ENCODE peak calls at places on chromosomes 16 and 17, in four cellular contexts. C, U, L and S are unnamed samples.
A peak's percentile ranks its signal among the peaks of the same experiment; 100 is the strongest.

GRCh38 chr16:30987581-30988190 is 2.7 kb downstream of the HSD3B7 start:
- DNase-seq in L (no peak), C (no peak), U (no peak), S (no peak)

GRCh38 chr17:2883544-2884203 is 87.4 kb downstream of the RAP1GAP2 start:
- DNase-seq in U (peak; percentile 80), L (no peak), C (no peak), S (no peak)

GRCh38 chr17:9611557-9611956 is 33.8 kb upstream of the USP43 start:
- DNase-seq in L (no peak), C (no peak), U (no peak), S (no peak)

GRCh38 chr16:14658063-14658462 is 25.3 kb downstream of the BFAR start:
- DNase-seq in U (no peak), L (no peak), C (no peak), S (no peak)

GRCh38 chr17:49223517-49224197 is 6.9 kb downstream of the PHOSPHO1 start:
- DNase-seq in U (peak; percentile 50), C (peak; percentile 77), L (peak; percentile 67), S (peak; percentile 84)

GRCh38 chr17:9729034-9729650 is 62.2 kb downstream of the DHRS7C start:
- DNase-seq in C (peak; percentile 56), U (peak; percentile 61), L (peak; percentile 70), S (no peak)

GRCh38 chr16:54632821-54633220 is 297.8 kb upstream of the IRX5 start:
- DNase-seq in C (no peak), L (no peak), U (no peak), S (no peak)

GRCh38 chr17:17090642-17091103 is 48.4 kb downstream of the MPRIP start:
- DNase-seq in L (no peak), C (no peak), U (no peak), S (no peak)

GRCh38 chr16:67919618-67920210 is 11.9 kb downstream of the CTRL start:
- DNase-seq in C (no peak), L (no peak), U (peak; percentile 52), S (no peak)

GRCh38 chr17:411416-412120 is 59.0 kb upstream of the RPH3AL start:
- DNase-seq in U (peak; percentile 12), C (no peak), L (no peak), S (no peak)

GRCh38 chr16:56911771-56912541 is 20.0 kb upstream of the HERPUD1 start:
- DNase-seq in L (peak; percentile 37), C (peak; percentile 44), U (peak; percentile 35), S (no peak)

GRCh38 chr17:66343531-66344078 is 41.2 kb downstream of the PRKCA start:
- DNase-seq in C (no peak), U (no peak), L (no peak), S (no peak)

GRCh38 chr16:1089822-1090619 is 6.0 kb downstream of the C1QTNF8 start:
- DNase-seq in C (no peak), U (no peak), L (no peak), S (peak; percentile 94)

GRCh38 chr16:11034005-11034404 is 89.6 kb downstream of the CLEC16A start:
- DNase-seq in U (peak; percentile 93), L (peak; percentile 87), C (no peak), S (no peak)

GRCh38 chr16:89619880-89620279 is 6.4 kb downstream of the DPEP1 start:
- DNase-seq in U (no peak), C (peak; percentile 53), L (peak; percentile 61), S (peak; percentile 91)

GRCh38 chr16:50627419-50627818 is 53.7 kb downstream of the SNX20 start:
- DNase-seq in C (peak; percentile 58), U (peak; percentile 18), L (peak; percentile 10), S (peak; percentile 39)

GRCh38 chr16:83952587-83952939 is 477 bp upstream of the OSGIN1 start:
- DNase-seq in L (no peak), U (no peak), C (no peak), S (no peak)

GRCh38 chr17:13415877-13416416 is 185.8 kb downstream of the HS3ST3A1 start:
- DNase-seq in L (peak; percentile 51), U (peak; percentile 93), C (no peak), S (no peak)

GRCh38 chr17:7393613-7394451 is 493 bp downstream of the PLSCR3 start:
- DNase-seq in C (peak; percentile 85), U (peak; percentile 59), L (peak; percentile 55), S (peak; percentile 79)

GRCh38 chr17:81422776-81423697 is 27.8 kb downstream of the BAHCC1 start:
- DNase-seq in L (peak; percentile 97), C (peak; percentile 66), U (peak; percentile 98), S (peak; percentile 96)

GRCh38 chr16:70700101-70701020 is 14.5 kb upstream of the MTSS2 start:
- DNase-seq in C (no peak), L (no peak), U (no peak), S (no peak)

GRCh38 chr16:88449267-88449561 is 3.9 kb upstream of the ZFPM1 start:
- DNase-seq in L (no peak), C (no peak), U (peak; percentile 30), S (no peak)

GRCh38 chr17:61619493-61619892 is 28.5 kb upstream of the NACA2 start:
- DNase-seq in C (no peak), L (no peak), U (peak; percentile 8), S (no peak)

GRCh38 chr16:56589141-56590039 is at the start of gene MT3:
- DNase-seq in L (peak; percentile 59), U (peak; percentile 53), C (peak; percentile 85), S (no peak)

GRCh38 chr17:61002316-61002736 is 324.7 kb downstream of the BCAS3 start:
- DNase-seq in L (peak; percentile 89), C (peak; percentile 51), U (peak; percentile 78), S (no peak)

GRCh38 chr17:45277992-45278391 is 16.1 kb upstream of the SPATA32 start:
- DNase-seq in C (no peak), U (peak; percentile 43), L (peak; percentile 15), S (peak; percentile 53)

GRCh38 chr16:65111306-65111705 is 10.6 kb downstream of the CDH11 start:
- DNase-seq in L (no peak), U (no peak), C (no peak), S (no peak)

GRCh38 chr16:31219154-31219741 is 2.3 kb upstream of the PYDC1 start:
- DNase-seq in U (no peak), L (no peak), C (no peak), S (no peak)

GRCh38 chr17:19958023-19958422 is 19.6 kb downstream of the AKAP10 start:
- DNase-seq in C (peak; percentile 31), L (peak; percentile 88), U (peak; percentile 80), S (no peak)

GRCh38 chr16:1825381-1825863 is 1.2 kb downstream of the HAGH start:
- DNase-seq in L (no peak), C (no peak), U (no peak), S (no peak)

DNA sequence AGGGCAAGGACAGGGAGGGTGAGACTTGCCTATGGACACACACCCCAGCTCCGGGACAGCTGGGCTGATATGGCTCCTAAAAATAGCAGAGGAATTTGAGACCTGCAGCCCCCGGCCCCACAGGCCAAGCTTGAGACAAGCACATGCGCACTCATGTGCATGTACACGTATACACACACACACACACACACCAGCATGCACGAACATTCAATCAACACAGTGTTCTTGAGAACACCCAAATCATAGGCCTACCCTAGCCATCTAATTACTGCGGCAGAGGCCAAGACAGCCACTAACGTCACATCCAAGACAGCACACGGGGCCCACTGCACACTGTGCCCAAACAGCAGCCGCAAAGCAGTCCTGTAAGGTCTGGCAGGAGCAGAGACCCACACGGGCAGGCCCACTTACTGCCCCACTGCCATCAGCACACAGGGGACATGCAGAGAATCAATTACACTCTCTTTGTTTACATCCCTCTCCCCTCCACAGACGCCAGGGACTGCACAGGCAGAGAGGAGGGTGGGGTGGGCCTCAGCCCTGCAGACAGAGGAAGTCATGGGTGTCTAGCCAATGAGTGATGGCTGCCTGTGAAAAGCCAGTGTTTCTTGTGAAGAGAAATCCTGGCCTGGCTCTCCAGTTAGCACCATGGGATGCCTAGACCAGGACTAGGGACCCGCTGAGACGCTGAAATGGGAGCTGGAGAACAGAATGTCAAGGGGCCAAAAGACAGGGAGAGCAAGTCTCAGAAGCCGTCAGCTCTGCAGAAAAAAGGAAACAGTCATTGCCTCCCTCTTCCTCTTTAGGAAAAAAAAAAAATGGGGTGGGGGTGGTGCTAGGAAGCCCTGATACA is 39.3 kb downstream of the MYO18A start:
- DNase-seq in C (peak; percentile 42), L (no peak), U (no peak), S (peak; percentile 68)
- H3K4me1 ChIP-seq in C (peaks cover 41% of the 10 kb centered on the region), L (peaks cover 48% of the 10 kb centered on the region), U (peaks cover 54% of the 10 kb centered on the region), S (peaks cover 33% of the 10 kb centered on the region)

DNA sequence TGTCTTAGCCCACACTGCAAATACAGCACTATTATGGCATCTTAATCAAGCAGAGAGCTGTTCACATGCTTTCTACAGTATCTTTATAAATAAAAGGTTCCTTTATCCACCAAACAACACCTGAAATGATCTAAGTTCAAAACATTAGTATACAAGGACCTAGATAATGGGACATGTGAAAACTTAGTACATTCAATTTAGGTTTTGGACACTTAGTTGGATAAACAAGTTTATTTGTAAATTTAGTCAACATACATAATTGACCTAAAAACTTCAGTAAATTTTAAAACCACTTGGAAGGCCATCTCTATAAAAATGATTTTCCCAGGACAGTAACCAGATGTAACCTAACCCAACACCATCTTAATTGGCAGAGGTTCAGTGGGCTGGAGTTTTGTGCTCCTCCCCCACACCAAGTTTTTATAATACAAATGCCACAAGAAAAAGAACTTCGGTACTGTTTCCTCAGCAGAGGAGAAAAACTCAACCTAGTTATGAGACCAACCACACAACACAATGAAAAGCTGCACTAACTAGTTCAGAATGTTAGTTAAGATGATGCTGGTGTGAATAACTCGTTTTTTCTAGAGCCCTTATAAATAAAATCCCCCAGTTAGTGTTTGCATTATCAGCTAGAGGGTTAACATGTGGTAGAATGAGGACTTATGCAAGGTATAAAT is 7.2 kb upstream of the UNK start:
- DNase-seq in L (peak; percentile 32), C (no peak), U (peak; percentile 41), S (no peak)
- H3K9ac ChIP-seq in L (peak overlapping the region; percentile 98), C (no peak overlapping the region), U (peak overlapping the region; percentile 91), S (peak overlapping the region; percentile 56)

DNA sequence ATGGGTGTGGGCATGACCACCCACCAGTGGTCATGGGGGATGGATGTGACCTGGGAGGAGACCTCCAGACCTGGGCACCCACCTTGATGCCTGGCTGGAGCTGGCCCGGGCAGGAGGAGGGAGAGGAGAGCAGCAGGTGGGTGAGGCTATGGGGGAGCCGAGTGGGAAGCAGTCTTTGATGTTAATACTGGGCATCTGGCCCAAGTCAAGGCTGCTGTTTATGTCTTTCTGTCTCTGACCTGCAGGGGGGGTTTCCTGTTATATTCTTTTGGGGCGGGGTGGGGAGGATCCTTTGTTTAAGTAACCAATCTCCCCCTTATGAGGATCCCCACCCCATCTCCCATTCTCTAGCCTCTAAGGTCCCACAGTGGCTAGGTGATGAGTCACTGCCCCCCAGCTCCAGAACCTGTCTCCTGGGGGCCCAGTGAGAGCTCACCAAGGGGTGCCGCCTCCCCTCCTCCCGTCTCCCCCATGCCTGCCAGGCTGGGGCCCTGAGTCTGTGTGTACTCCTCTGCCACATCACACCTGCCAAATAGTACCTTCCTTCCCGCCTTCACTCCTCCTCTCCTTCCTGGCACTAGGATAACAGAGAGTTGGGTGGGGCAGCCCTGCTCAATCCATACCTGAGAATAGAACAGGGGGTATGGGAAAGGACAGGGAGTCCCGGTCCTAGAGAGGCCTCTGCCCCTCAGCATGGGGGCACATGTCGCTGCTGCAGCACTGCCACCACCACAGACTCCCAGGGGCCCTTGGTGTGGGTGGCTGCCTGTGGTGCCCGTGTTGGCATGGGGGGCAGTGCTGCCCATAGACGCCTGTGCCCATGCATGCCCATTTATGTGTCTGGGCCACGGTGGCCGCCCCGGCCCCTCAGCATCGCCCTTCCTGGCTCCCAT is 7.2 kb downstream of the THRA start:
- DNase-seq in L (peak; percentile 47), C (no peak), U (peak; percentile 74), S (peak; percentile 82)
- H3K4me3 ChIP-seq in L (peak overlapping the region; percentile 72), C (no peak overlapping the region), U (peak overlapping the region; percentile 75), S (no peak overlapping the region)

DNA sequence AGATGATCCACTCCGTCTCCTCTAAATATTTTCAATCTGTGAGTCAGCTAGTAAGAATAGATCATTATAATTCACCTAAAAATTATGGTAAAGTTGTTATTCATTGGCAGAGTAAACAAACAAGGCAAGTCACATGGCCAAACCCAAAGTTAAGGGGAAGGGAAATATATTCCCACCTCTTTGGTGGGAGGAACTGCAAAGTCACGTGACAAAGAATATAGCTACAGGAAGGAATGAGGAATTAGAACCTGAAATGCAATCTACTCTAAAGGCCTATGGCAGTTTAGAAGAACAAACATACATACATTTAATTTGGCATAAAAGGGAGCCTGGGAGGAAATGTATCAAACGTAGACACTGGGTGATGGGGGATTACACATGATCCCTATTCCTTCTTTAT is 48.9 kb downstream of the NOG start:
- DNase-seq in L (no peak), C (no peak), U (no peak), S (no peak)
- H3K4me1 ChIP-seq in L (no peaks in the 10 kb centered on the region), C (no peaks in the 10 kb centered on the region), U (no peaks in the 10 kb centered on the region), S (no peaks in the 10 kb centered on the region)